ENCODE peak calls at places on chromosomes 1 and 21, in four cellular contexts. H, U, L and O are unnamed samples. For H4K20me1, the result is how much of the 10 kb centered on the place peaks cover.

GRCh38 chr1:247268390-247269045 is 12.6 kb downstream of the VN1R5 start:
- DNase-seq in L (peak), U (no peak), H (no peak), O (no peak)

GRCh38 chr1:214417545-214418210 is 133.7 kb downstream of the PTPN14 start:
- DNase-seq in U (no peak), L (no peak), H (no peak), O (no peak)

GRCh38 chr1:53507115-53507816 is 48.1 kb downstream of the DMRTB1 start:
- DNase-seq in U (no peak), L (no peak), H (no peak), O (no peak)

GRCh38 chr1:36534711-36535412 is 52.1 kb upstream of the CSF3R start:
- DNase-seq in L (no peak), H (no peak), U (peak), O (no peak)

GRCh38 chr1:15786581-15786980 is 20.9 kb downstream of the UQCRHL start:
- DNase-seq in U (no peak), H (peak), L (peak), O (no peak)

GRCh38 chr1:101452825-101453224 is 216.0 kb downstream of the S1PR1 start:
- DNase-seq in U (no peak), L (no peak), H (no peak), O (no peak)

GRCh38 chr1:38727629-38728175 is 131.9 kb downstream of the RRAGC start:
- DNase-seq in L (no peak), H (no peak), U (peak), O (no peak)

GRCh38 chr1:15489052-15489736 is 13.3 kb downstream of the CELA2B start:
- DNase-seq in U (no peak), H (no peak), L (no peak), O (no peak)

GRCh38 chr1:161185282-161185682 is 8.0 kb upstream of the B4GALT3 start:
- DNase-seq in L (peak), U (no peak), H (no peak), O (peak)

GRCh38 chr1:32948082-32948722 is 16.4 kb downstream of the RNF19B start:
- DNase-seq in H (no peak), U (no peak), L (no peak), O (no peak)

GRCh38 chr1:59375321-59376220 is 78.7 kb downstream of the FGGY start:
- DNase-seq in U (no peak), H (peak), L (peak), O (no peak)

GRCh38 chr21:44392185-44392584 is 38.8 kb downstream of the TRPM2 start:
- DNase-seq in H (no peak), L (no peak), U (no peak), O (no peak)

GRCh38 chr1:245773344-245773743 is 618.6 kb downstream of the KIF26B start:
- DNase-seq in H (no peak), U (no peak), L (no peak), O (no peak)

GRCh38 chr1:94020764-94021579 is 100.0 kb downstream of the ABCA4 start:
- DNase-seq in H (peak), L (peak), U (no peak), O (no peak)

GRCh38 chr1:164440222-164440621 is 118.8 kb upstream of the PBX1 start:
- DNase-seq in U (peak), H (no peak), L (peak), O (no peak)

GRCh38 chr21:44578371-44579055 is 1.9 kb downstream of the KRTAP10-5 start:
- DNase-seq in H (no peak), L (no peak), U (peak), O (no peak)

GRCh38 chr21:45997495-45998275 is 16.1 kb downstream of the COL6A1 start:
- DNase-seq in L (no peak), H (no peak), U (no peak), O (no peak)

GRCh38 chr1:165053273-165053835 is 303.2 kb downstream of the LMX1A start:
- DNase-seq in H (no peak), U (no peak), L (no peak), O (no peak)

GRCh38 chr1:26055041-26055440 is 9.1 kb upstream of the SLC30A2 start:
- DNase-seq in L (no peak), U (no peak), H (no peak), O (no peak)

DNA sequence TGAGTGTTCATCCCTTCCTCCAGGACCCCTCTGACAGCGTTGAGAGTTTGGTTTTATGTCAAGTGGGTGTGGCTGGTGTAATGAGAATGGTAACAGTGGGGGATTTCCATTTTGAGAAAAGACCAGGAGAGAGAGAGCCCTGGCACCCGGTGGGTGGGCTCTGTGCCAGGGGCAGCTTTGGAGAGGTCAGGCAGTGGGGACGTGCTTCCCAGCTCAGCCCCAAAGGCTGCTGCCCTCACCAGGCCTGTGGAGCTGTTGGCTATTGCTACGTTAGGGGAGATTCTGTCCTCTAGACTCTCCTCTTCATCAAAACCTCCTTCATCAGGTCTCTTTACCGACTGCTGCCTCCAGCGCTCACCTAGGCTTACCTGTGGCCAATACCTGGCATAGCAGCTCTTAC is 176.3 kb downstream of the PTPRU start:
- DNase-seq in L (no peak), H (no peak), U (no peak), O (no peak)
- H3K27ac ChIP-seq in L (no peak), H (no peak), U (no peak), O (no peak)

DNA sequence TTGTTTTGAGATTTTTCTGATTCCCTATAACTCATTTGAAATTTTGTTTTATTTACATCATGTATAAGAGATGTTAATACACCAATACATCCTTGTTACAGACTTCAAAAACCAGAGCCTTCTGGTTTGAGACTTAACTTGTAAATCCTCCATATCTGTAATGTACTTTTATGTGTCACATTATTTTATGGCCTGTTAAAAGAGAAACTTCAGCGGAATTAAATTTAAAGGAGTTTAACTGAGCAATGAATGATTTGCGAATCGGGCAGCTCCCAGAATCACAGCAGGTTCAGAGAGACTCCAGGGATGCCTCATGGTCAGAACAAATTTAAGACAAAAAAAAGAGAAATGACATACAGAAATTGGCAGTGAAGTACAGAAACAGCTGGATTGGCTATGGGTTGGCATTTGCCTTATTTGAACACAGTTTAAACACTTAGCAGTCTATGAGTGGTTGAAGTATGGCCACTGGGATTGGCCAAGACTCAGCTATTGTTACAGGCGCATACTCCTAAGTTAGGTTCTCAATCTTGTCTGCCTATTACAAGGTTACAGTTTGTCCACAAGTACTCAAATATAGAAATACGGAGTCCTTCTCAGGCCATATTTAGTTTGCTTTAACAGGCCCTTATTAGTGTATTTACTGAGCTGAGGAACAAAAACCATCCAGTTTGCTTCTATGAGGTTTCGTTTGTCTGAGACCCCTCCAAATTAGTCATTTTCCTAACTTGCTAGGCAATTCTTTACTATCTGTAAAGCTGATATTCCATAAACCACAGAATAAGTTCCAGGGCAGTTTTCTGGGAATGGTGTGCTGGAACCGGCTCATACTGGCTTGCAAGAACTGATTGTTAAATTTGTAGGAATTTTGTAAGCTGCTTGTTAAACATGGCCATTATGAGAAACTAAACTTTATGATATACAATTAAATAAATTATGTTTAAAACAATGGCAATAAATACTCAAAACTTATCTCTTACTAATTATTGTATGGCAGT is 56.2 kb upstream of the WDR26 start:
- DNase-seq in U (no peak), H (no peak), L (no peak), O (no peak)
- H2AFZ ChIP-seq in U (no peak), H (no peak), L (no peak), O (no peak)

GRCh38 chr1:219269171-219269570 is 95.5 kb downstream of the LYPLAL1 start:
- DNase-seq in U (no peak), H (no peak), L (no peak), O (no peak)
- H4K20me1 ChIP-seq in U (under half), H (under half), L (under half), O (under half)

GRCh38 chr1:211630236-211631081 is 45.0 kb downstream of the NEK2 start:
- DNase-seq in H (no peak), U (peak), L (peak), O (no peak)

GRCh38 chr1:211628446-211628845 is 47.0 kb downstream of the NEK2 start:
- DNase-seq in H (no peak), U (no peak), L (no peak), O (no peak)

GRCh38 chr1:211623510-211623909 is 44.5 kb upstream of the SLC30A1 start:
- DNase-seq in L (no peak), U (no peak), H (no peak), O (no peak)

GRCh38 chr1:211625040-211625439 is 46.1 kb upstream of the SLC30A1 start:
- DNase-seq in U (no peak), H (peak), L (peak), O (no peak)

DNA sequence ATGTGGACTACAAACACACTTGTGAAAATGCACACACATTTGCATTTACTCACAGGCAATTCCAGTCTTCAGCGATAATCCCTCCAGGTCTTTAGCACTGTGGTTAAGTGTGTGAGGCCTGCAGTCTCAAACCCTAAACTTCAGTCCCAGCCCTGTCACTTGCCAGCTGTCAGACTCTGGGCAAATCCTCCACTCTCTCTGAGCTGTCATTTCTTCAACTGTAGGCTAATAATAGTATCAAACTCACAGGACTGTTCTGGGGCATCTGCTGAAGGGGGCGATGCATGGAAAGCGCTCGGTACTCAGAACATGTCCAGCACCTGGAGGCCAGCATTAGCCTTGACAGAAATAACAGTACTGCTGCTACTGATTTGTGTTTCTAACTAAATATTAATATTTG is 48.2 kb downstream of the NEK2 start:
- DNase-seq in H (no peak), U (no peak), L (no peak), O (no peak)
- H3K27ac ChIP-seq in H (no peak), U (no peak), L (no peak), O (no peak)

GRCh38 chr21:33947451-33948095 is 32.0 kb upstream of the ATP5PO start:
- DNase-seq in L (peak), H (peak), U (peak), O (peak)
- H2AFZ ChIP-seq in L (peak), H (peak), U (peak), O (peak)

GRCh38 chr1:46300673-46301405 is 2.6 kb downstream of the LRRC41 start:
- DNase-seq in H (peak), L (peak), U (no peak), O (no peak)
- H4K20me1 ChIP-seq in H (under half), L (under half), U (under half), O (under half)

GRCh38 chr1:51956528-51957509 is 33.7 kb downstream of the RAB3B start:
- DNase-seq in L (peak), U (peak), H (peak), O (no peak)

GRCh38 chr1:51955797-51956527 is 34.5 kb downstream of the RAB3B start:
- DNase-seq in H (no peak), L (no peak), U (no peak), O (no peak)

GRCh38 chr1:51952638-51953037 is 37.9 kb downstream of the RAB3B start:
- DNase-seq in U (no peak), L (no peak), H (no peak), O (no peak)

GRCh38 chr1:51953079-51953478 is 37.4 kb downstream of the RAB3B start:
- DNase-seq in L (no peak), U (no peak), H (no peak), O (peak)

DNA sequence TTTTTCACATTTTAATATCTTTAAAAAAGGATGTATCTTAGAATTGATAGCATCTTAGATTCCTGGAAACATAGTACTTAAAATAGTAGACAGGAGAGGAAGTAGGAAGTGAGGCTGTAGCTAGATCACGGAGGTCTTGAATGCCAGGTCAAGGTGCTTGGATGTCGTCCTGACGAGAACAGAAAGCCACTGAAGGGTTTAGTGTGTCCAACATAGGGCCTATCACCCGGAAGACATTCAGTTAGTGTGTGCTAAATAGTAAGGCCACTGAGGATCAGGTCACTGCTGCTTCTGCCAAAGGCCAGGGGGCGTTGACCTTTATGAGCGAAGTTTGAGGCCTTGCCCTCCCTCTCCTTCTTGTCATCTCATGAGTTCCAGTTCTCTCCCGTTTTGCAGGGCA is 35.7 kb downstream of the RAB3B start:
- DNase-seq in U (no peak), L (no peak), H (no peak), O (no peak)
- H3K27ac ChIP-seq in U (no peak), L (no peak), H (no peak), O (no peak)

DNA sequence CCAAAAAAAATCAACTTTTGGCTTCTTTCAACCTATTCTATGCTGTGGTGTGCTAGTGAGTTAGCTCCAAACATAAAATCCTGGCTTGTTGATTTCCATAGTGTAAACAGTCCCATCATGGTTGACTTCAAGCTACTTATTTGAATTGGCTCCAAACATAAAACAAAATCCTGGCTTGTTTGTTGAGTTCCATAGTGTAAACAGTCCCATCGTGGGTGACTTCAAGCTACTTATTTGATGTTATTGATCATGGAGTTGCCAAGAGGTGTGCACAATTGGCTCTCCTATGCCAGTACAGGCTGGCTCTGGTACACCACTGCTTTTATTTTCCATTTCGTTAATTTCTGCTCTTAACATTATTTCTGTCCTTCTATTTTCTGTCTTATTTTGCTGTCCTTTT is 1.8 kb upstream of the COA6 start:
- DNase-seq in L (no peak), H (no peak), U (no peak), O (no peak)
- H2AFZ ChIP-seq in L (no peak), H (no peak), U (no peak), O (no peak)

GRCh38 chr1:1853593-1854257 is 37.2 kb downstream of the GNB1 start:
- DNase-seq in U (no peak), H (no peak), L (no peak), O (no peak)

GRCh38 chr1:1861339-1861730 is 29.6 kb downstream of the GNB1 start:
- DNase-seq in H (no peak), L (no peak), U (no peak), O (no peak)

GRCh38 chr1:1862905-1863547 is 27.9 kb downstream of the GNB1 start:
- DNase-seq in L (no peak), H (peak), U (no peak), O (no peak)

GRCh38 chr1:1857096-1857703 is 33.7 kb downstream of the GNB1 start:
- DNase-seq in H (no peak), L (no peak), U (no peak), O (no peak)

DNA sequence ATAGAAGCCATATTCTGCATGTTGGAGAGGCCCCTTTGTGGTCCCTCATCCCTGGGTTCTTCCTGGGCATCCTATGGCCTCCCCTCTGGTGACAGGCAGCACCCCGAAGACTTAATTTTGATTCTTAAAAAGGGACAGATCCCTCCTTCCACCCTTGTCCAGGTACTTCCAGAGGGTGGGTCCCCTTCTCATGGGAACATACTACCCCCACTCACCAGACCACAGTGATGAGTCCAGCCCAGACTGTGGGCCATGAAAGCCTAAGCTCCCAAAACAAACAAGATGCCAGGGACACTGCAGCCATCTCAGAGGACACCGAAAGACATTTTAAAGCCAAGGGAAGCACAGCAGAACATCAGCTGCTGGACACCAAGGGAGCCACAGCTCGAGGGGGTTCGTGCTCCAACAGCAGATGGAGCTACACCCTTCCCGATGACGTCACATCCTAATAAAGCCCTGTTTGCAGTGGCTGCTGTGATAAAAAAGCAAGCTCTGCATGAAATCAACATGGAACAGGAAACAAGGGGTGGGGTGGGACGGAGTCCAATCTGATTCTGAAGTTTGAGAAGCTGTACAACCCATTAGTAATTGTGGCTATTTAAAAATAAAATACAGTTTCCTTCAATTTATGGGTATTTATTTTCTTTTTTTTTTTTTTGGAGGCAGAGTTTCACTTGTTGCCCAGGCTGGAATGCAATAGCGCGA is 32.4 kb downstream of the GNB1 start:
- DNase-seq in H (peak), U (peak), L (peak), O (peak)
- H4K20me1 ChIP-seq in H (under half), U (under half), L (under half), O (half or more)

GRCh38 chr1:218380125-218380977 is 35.2 kb downstream of the TGFB2 start:
- DNase-seq in U (no peak), H (peak), L (peak), O (no peak)

GRCh38 chr1:218374401-218374848 is 29.3 kb downstream of the TGFB2 start:
- DNase-seq in H (no peak), L (no peak), U (no peak), O (no peak)

GRCh38 chr1:218376722-218377121 is 31.6 kb downstream of the TGFB2 start:
- DNase-seq in U (no peak), H (no peak), L (no peak), O (no peak)

GRCh38 chr1:218374972-218375371 is 29.8 kb downstream of the TGFB2 start:
- DNase-seq in H (peak), L (no peak), U (no peak), O (no peak)

DNA sequence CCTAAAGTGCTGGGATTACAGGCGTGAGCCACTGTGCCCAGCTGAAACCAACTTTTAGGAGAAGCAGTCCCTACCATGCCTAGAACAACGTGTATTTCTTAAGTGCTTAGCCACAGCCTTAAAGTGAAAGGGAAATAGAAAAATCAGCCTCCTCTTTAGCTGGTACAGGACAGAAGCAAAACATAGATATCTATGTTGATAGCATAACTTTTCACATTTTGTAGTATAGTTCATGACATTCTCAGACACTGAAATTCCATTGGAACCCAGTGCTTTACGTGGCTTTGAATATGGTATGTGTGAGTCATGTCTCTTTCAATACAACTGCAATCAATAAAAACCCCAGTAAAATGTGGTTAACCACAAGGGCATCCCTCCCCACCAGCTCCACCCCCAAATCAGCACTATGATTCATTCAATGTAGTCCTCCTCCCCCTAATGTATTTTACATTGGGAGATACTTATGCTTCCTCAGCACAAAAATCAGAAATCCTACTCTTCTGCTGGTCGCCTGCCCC is 32.1 kb downstream of the TGFB2 start:
- DNase-seq in H (peak), L (peak), U (no peak), O (peak)
- H3K27ac ChIP-seq in H (peak), L (peak), U (no peak), O (no peak)